ENCODE peak calls at places on chromosome 22, in five cellular contexts. L, O, X, M and A are unnamed samples.

GRCh38 chr22:30079952-30080533 is at the start of gene HORMAD2:
- DNase-seq in L (no peak), O (no peak), X (peak; percentile 68), M (no peak), A (no peak)

GRCh38 chr22:49147171-49147570 is 680.5 kb downstream of the BRD1 start:
- DNase-seq in L (no peak), O (no peak), X (no peak), M (no peak), A (no peak)

GRCh38 chr22:25688627-25689026 is 53.4 kb upstream of the MYO18B start:
- DNase-seq in L (no peak), O (no peak), X (no peak), M (no peak), A (no peak)

GRCh38 chr22:32754413-32755041 is 47.0 kb upstream of the TIMP3 start:
- DNase-seq in L (no peak), O (peak; percentile 20), X (peak; percentile 34), M (peak; percentile 52), A (peak; percentile 82)

GRCh38 chr22:37749831-37750595 is 53.2 kb downstream of the TRIOBP start:
- DNase-seq in L (no peak), O (peak; percentile 90), X (peak; percentile 81), M (peak; percentile 55), A (peak; percentile 79)

GRCh38 chr22:28075260-28075981 is 156.4 kb upstream of the PITPNB start:
- DNase-seq in L (peak; percentile 5), O (peak; percentile 87), X (peak; percentile 85), M (peak; percentile 79), A (peak; percentile 84)

GRCh38 chr22:36409911-36410756 is 22.4 kb upstream of the MYH9 start:
- DNase-seq in L (no peak), O (no peak), X (peak; percentile 72), M (no peak), A (no peak)

GRCh38 chr22:50641696-50642607 is 14.0 kb upstream of the ARSA start:
- DNase-seq in L (no peak), O (peak; percentile 38), X (peak; percentile 42), M (no peak), A (no peak)

GRCh38 chr22:46763051-46763705 is 728 bp downstream of the TBC1D22A start:
- DNase-seq in L (no peak), O (no peak), X (peak; percentile 28), M (no peak), A (no peak)

GRCh38 chr22:40043086-40043485 is 48.3 kb downstream of the FAM83F start:
- DNase-seq in L (no peak), O (no peak), X (no peak), M (no peak), A (peak; percentile 67)

GRCh38 chr22:32880906-32881596 is 79.5 kb downstream of the TIMP3 start:
- DNase-seq in L (no peak), O (peak; percentile 26), X (peak; percentile 58), M (peak; percentile 86), A (peak; percentile 78)

GRCh38 chr22:27984001-27984695 is 65.1 kb upstream of the PITPNB start:
- DNase-seq in L (no peak), O (no peak), X (no peak), M (no peak), A (no peak)

GRCh38 chr22:50035976-50036375 is 22.1 kb downstream of the TTLL8 start:
- DNase-seq in L (no peak), O (no peak), X (no peak), M (no peak), A (no peak)

GRCh38 chr22:43812890-43813289 is 785 bp upstream of the EFCAB6 start:
- DNase-seq in L (no peak), O (no peak), X (no peak), M (no peak), A (no peak)

GRCh38 chr22:31341386-31342088 is 4.6 kb downstream of the PATZ1 start:
- DNase-seq in L (no peak), O (no peak), X (no peak), M (no peak), A (no peak)

GRCh38 chr22:33129621-33130020 is 71.4 kb upstream of the SYN3 start:
- DNase-seq in L (no peak), O (no peak), X (no peak), M (no peak), A (no peak)

GRCh38 chr22:38243007-38243775 is 29.6 kb downstream of the TMEM184B start:
- DNase-seq in L (no peak), O (no peak), X (peak; percentile 78), M (peak; percentile 92), A (no peak)

GRCh38 chr22:23565942-23566715 is 14.0 kb downstream of the IGLL1 start:
- DNase-seq in L (no peak), O (no peak), X (no peak), M (no peak), A (no peak)

GRCh38 chr22:37416806-37417205 is 10.5 kb downstream of the ELFN2 start:
- DNase-seq in L (no peak), O (no peak), X (no peak), M (no peak), A (no peak)

GRCh38 chr22:33652596-33652995 is 267.7 kb downstream of the LARGE1 start:
- DNase-seq in L (no peak), O (no peak), X (no peak), M (no peak), A (peak; percentile 11)

GRCh38 chr22:24601217-24602104 is 1.5 kb upstream of the GGT1 start:
- DNase-seq in L (no peak), O (no peak), X (no peak), M (no peak), A (no peak)

GRCh38 chr22:40720538-40721256 is 41.4 kb downstream of the MCHR1 start:
- DNase-seq in L (no peak), O (no peak), X (peak; percentile 24), M (no peak), A (peak; percentile 29)

GRCh38 chr22:33565580-33565995 is 354.7 kb downstream of the LARGE1 start:
- DNase-seq in L (no peak), O (no peak), X (no peak), M (no peak), A (no peak)

GRCh38 chr22:21642584-21643448 is 714 bp downstream of the SDF2L1 start:
- DNase-seq in L (peak; percentile 51), O (peak; percentile 39), X (peak; percentile 50), M (peak; percentile 53), A (peak; percentile 50)

GRCh38 chr22:46578251-46578823 is 40.9 kb upstream of the CELSR1 start:
- DNase-seq in L (no peak), O (no peak), X (no peak), M (no peak), A (no peak)

GRCh38 chr22:25900390-25900789 is 158.4 kb downstream of the MYO18B start:
- DNase-seq in L (no peak), O (no peak), X (no peak), M (no peak), A (no peak)

GRCh38 chr22:28980326-28980725 is 81.3 kb downstream of the C22orf31 start:
- DNase-seq in L (no peak), O (no peak), X (no peak), M (no peak), A (no peak)

GRCh38 chr22:23233746-23234408 is 53.6 kb downstream of the BCR start:
- DNase-seq in L (no peak), O (peak; percentile 69), X (peak; percentile 31), M (peak; percentile 10), A (peak; percentile 73)

GRCh38 chr22:37012262-37012904 is 6.9 kb downstream of the TST start:
- DNase-seq in L (no peak), O (no peak), X (no peak), M (no peak), A (no peak)

GRCh38 chr22:27561301-27561820 is 240.2 kb downstream of the MN1 start:
- DNase-seq in L (no peak), O (no peak), X (no peak), M (no peak), A (peak; percentile 32)

GRCh38 chr22:22428222-22429098 is 80.1 kb downstream of the ZNF280B start:
- DNase-seq in L (no peak), O (no peak), X (no peak), M (no peak), A (no peak)

GRCh38 chr22:44557064-44557748 is 59.2 kb upstream of the RTL6 start:
- DNase-seq in L (no peak), O (no peak), X (no peak), M (no peak), A (no peak)

GRCh38 chr22:47848384-47848920 is 1086.0 kb downstream of the TBC1D22A start:
- DNase-seq in L (no peak), O (no peak), X (no peak), M (no peak), A (no peak)